ENCODE peak calls at places on chromosomes 12 and 14, in six cellular contexts. One of them, this sample, is unnamed.

GRCh38 chr12:115261249-115261648 is 577.3 kb upstream of the TBX3 start:
- DNase-seq in ELR: no peak
- DNase-seq in renal cortical epithelial cell: no peak
- DNase-seq in NAMALWA: no peak
- DNase-seq in nucleus accumbens: no peak
- DNase-seq in epithelial cell of esophagus: no peak
- DNase-seq in this sample: no peak

GRCh38 chr14:54890794-54891193 is 11.8 kb downstream of the GCH1 start:
- DNase-seq in ELR: no peak
- DNase-seq in renal cortical epithelial cell: no peak
- DNase-seq in NAMALWA: no peak
- DNase-seq in nucleus accumbens: no peak
- DNase-seq in epithelial cell of esophagus: no peak
- DNase-seq in this sample: no peak

GRCh38 chr12:49616533-49617219 is 6.7 kb upstream of the PRPF40B start:
- DNase-seq in ELR: no peak
- DNase-seq in renal cortical epithelial cell: no peak
- DNase-seq in NAMALWA: no peak
- DNase-seq in nucleus accumbens: no peak
- DNase-seq in epithelial cell of esophagus: no peak
- DNase-seq in this sample: no peak

GRCh38 chr12:77493311-77493710 is 337.4 kb upstream of the NAV3 start:
- DNase-seq in ELR: no peak
- DNase-seq in renal cortical epithelial cell: no peak
- DNase-seq in NAMALWA: no peak
- DNase-seq in nucleus accumbens: no peak
- DNase-seq in epithelial cell of esophagus: no peak
- DNase-seq in this sample: no peak

GRCh38 chr12:128929046-128929445 is 75.8 kb downstream of the GLT1D1 start:
- DNase-seq in ELR: no peak
- DNase-seq in renal cortical epithelial cell: no peak
- DNase-seq in NAMALWA: no peak
- DNase-seq in nucleus accumbens: no peak
- DNase-seq in epithelial cell of esophagus: no peak
- DNase-seq in this sample: no peak

GRCh38 chr12:104998423-104999346 is 12.6 kb downstream of the NOPCHAP1 start:
- DNase-seq in ELR: no peak
- DNase-seq in renal cortical epithelial cell: no peak
- DNase-seq in NAMALWA: no peak
- DNase-seq in nucleus accumbens: no peak
- DNase-seq in epithelial cell of esophagus: no peak
- DNase-seq in this sample: no peak

GRCh38 chr14:23407516-23408306 is at the start of gene MYH6:
- DNase-seq in ELR: no peak
- DNase-seq in renal cortical epithelial cell: no peak
- DNase-seq in NAMALWA: no peak
- DNase-seq in nucleus accumbens: no peak
- DNase-seq in epithelial cell of esophagus: no peak
- DNase-seq in this sample: no peak

GRCh38 chr14:59897757-59898383 is 22.1 kb upstream of the LRRC9 start:
- DNase-seq in ELR: peak
- DNase-seq in renal cortical epithelial cell: peak
- DNase-seq in NAMALWA: peak
- DNase-seq in nucleus accumbens: no peak
- DNase-seq in epithelial cell of esophagus: peak
- DNase-seq in this sample: peak

GRCh38 chr14:76867536-76868452 is 41.6 kb downstream of the LRRC74A start:
- DNase-seq in ELR: no peak
- DNase-seq in renal cortical epithelial cell: no peak
- DNase-seq in NAMALWA: no peak
- DNase-seq in nucleus accumbens: no peak
- DNase-seq in epithelial cell of esophagus: no peak
- DNase-seq in this sample: no peak

GRCh38 chr12:124420972-124421674 is 126.2 kb downstream of the RFLNA start:
- DNase-seq in ELR: no peak
- DNase-seq in renal cortical epithelial cell: no peak
- DNase-seq in NAMALWA: no peak
- DNase-seq in nucleus accumbens: peak
- DNase-seq in epithelial cell of esophagus: no peak
- DNase-seq in this sample: no peak

GRCh38 chr12:50706606-50707005 is 57.3 kb upstream of the ATF1 start:
- DNase-seq in ELR: no peak
- DNase-seq in renal cortical epithelial cell: no peak
- DNase-seq in NAMALWA: no peak
- DNase-seq in nucleus accumbens: no peak
- DNase-seq in epithelial cell of esophagus: no peak
- DNase-seq in this sample: no peak

GRCh38 chr14:23661542-23661941 is 25.4 kb downstream of the DHRS2 start:
- DNase-seq in ELR: no peak
- DNase-seq in renal cortical epithelial cell: no peak
- DNase-seq in NAMALWA: no peak
- DNase-seq in nucleus accumbens: no peak
- DNase-seq in epithelial cell of esophagus: no peak
- DNase-seq in this sample: no peak

GRCh38 chr12:95116773-95117172 is 43.4 kb upstream of the NR2C1 start:
- DNase-seq in ELR: peak
- DNase-seq in renal cortical epithelial cell: peak
- DNase-seq in NAMALWA: no peak
- DNase-seq in nucleus accumbens: no peak
- DNase-seq in epithelial cell of esophagus: peak
- DNase-seq in this sample: no peak

GRCh38 chr12:6873094-6874006 is at the start of gene SPSB2:
- DNase-seq in ELR: peak
- DNase-seq in renal cortical epithelial cell: peak
- DNase-seq in NAMALWA: peak
- DNase-seq in nucleus accumbens: peak
- DNase-seq in epithelial cell of esophagus: peak
- DNase-seq in this sample: peak

GRCh38 chr12:121214171-121214777 is 4.3 kb downstream of the P2RX4 start:
- DNase-seq in ELR: peak
- DNase-seq in renal cortical epithelial cell: peak
- DNase-seq in NAMALWA: no peak
- DNase-seq in nucleus accumbens: no peak
- DNase-seq in epithelial cell of esophagus: peak
- DNase-seq in this sample: peak

GRCh38 chr12:98221243-98221808 is 294.1 kb upstream of the TMPO start:
- DNase-seq in ELR: no peak
- DNase-seq in renal cortical epithelial cell: peak
- DNase-seq in NAMALWA: no peak
- DNase-seq in nucleus accumbens: no peak
- DNase-seq in epithelial cell of esophagus: no peak
- DNase-seq in this sample: no peak

GRCh38 chr14:36067428-36068187 is 108.9 kb downstream of the PTCSC3 start:
- DNase-seq in ELR: no peak
- DNase-seq in renal cortical epithelial cell: no peak
- DNase-seq in NAMALWA: no peak
- DNase-seq in nucleus accumbens: no peak
- DNase-seq in epithelial cell of esophagus: no peak
- DNase-seq in this sample: no peak

GRCh38 chr12:108301346-108301745 is 37.8 kb downstream of the CMKLR1 start:
- DNase-seq in ELR: no peak
- DNase-seq in renal cortical epithelial cell: no peak
- DNase-seq in NAMALWA: no peak
- DNase-seq in nucleus accumbens: no peak
- DNase-seq in epithelial cell of esophagus: no peak
- DNase-seq in this sample: no peak

GRCh38 chr12:47839214-47839613 is 19.5 kb upstream of the HDAC7 start:
- DNase-seq in ELR: no peak
- DNase-seq in renal cortical epithelial cell: no peak
- DNase-seq in NAMALWA: no peak
- DNase-seq in nucleus accumbens: no peak
- DNase-seq in epithelial cell of esophagus: no peak
- DNase-seq in this sample: no peak

This sample was measured in iris pigment epithelial cell.